ENCODE peak calls at places on chromosomes 5 and 9, in ten cellular contexts. One of them, this sample, is unnamed.
A peak's percentile ranks its signal among the peaks of the same experiment; 100 is the strongest.

GRCh38 chr9:36320457-36320856 is 62.2 kb upstream of the GNE start:
- DNase-seq in mammary epithelial cell: peak; percentile 76
- DNase-seq in A549: peak; percentile 83
- DNase-seq in H9: no peak
- DNase-seq in brain microvascular endothelial cell: no peak
- DNase-seq in right lobe of liver: no peak
- DNase-seq in CD8-positive, alpha-beta T cell: no peak
- DNase-seq in esophagus squamous epithelium: no peak
- DNase-seq in fibroblast of lung: no peak
- DNase-seq in heart left ventricle: no peak
- DNase-seq in this sample: no peak

GRCh38 chr5:66410056-66410455 is 186.1 kb upstream of the MAST4 start:
- DNase-seq in fibroblast of lung: no peak
- DNase-seq in heart left ventricle: no peak
- DNase-seq in H9: no peak
- DNase-seq in brain microvascular endothelial cell: no peak
- DNase-seq in right lobe of liver: no peak
- DNase-seq in A549: no peak
- DNase-seq in mammary epithelial cell: no peak
- DNase-seq in CD8-positive, alpha-beta T cell: no peak
- DNase-seq in esophagus squamous epithelium: no peak
- DNase-seq in this sample: no peak

GRCh38 chr9:128523199-128523925 is 18.8 kb downstream of the GLE1 start:
- DNase-seq in brain microvascular endothelial cell: peak; percentile 32
- DNase-seq in heart left ventricle: no peak
- DNase-seq in CD8-positive, alpha-beta T cell: no peak
- DNase-seq in H9: peak; percentile 34
- DNase-seq in A549: no peak
- DNase-seq in mammary epithelial cell: no peak
- DNase-seq in esophagus squamous epithelium: no peak
- DNase-seq in right lobe of liver: peak; percentile 86
- DNase-seq in fibroblast of lung: peak; percentile 65
- DNase-seq in this sample: no peak

GRCh38 chr5:139148306-139148705 is 49.9 kb downstream of the SIL1 start:
- DNase-seq in CD8-positive, alpha-beta T cell: no peak
- DNase-seq in H9: no peak
- DNase-seq in right lobe of liver: no peak
- DNase-seq in heart left ventricle: no peak
- DNase-seq in fibroblast of lung: no peak
- DNase-seq in esophagus squamous epithelium: no peak
- DNase-seq in mammary epithelial cell: peak; percentile 68
- DNase-seq in brain microvascular endothelial cell: no peak
- DNase-seq in A549: no peak
- DNase-seq in this sample: no peak

GRCh38 chr5:108974594-108974993 is 226.9 kb downstream of the FER start:
- DNase-seq in H9: no peak
- DNase-seq in brain microvascular endothelial cell: no peak
- DNase-seq in CD8-positive, alpha-beta T cell: no peak
- DNase-seq in A549: no peak
- DNase-seq in right lobe of liver: no peak
- DNase-seq in fibroblast of lung: no peak
- DNase-seq in heart left ventricle: no peak
- DNase-seq in esophagus squamous epithelium: no peak
- DNase-seq in mammary epithelial cell: no peak
- DNase-seq in this sample: no peak

GRCh38 chr9:127347831-127348699 is 48.9 kb upstream of the SLC2A8 start:
- DNase-seq in mammary epithelial cell: peak; percentile 14
- DNase-seq in H9: no peak
- DNase-seq in heart left ventricle: no peak
- DNase-seq in CD8-positive, alpha-beta T cell: no peak
- DNase-seq in right lobe of liver: no peak
- DNase-seq in A549: peak; percentile 71
- DNase-seq in esophagus squamous epithelium: no peak
- DNase-seq in fibroblast of lung: peak; percentile 81
- DNase-seq in brain microvascular endothelial cell: peak; percentile 55
- DNase-seq in this sample: no peak

GRCh38 chr5:179870403-179870903 is 11.8 kb upstream of the MRNIP start:
- DNase-seq in heart left ventricle: no peak
- DNase-seq in H9: peak; percentile 81
- DNase-seq in esophagus squamous epithelium: no peak
- DNase-seq in right lobe of liver: peak; percentile 58
- DNase-seq in A549: peak; percentile 65
- DNase-seq in fibroblast of lung: peak; percentile 59
- DNase-seq in brain microvascular endothelial cell: peak; percentile 11
- DNase-seq in CD8-positive, alpha-beta T cell: no peak
- DNase-seq in mammary epithelial cell: no peak
- DNase-seq in this sample: no peak

GRCh38 chr9:137482094-137482781 is 23.1 kb upstream of the NSMF start:
- DNase-seq in mammary epithelial cell: peak; percentile 89
- DNase-seq in fibroblast of lung: peak; percentile 74
- DNase-seq in esophagus squamous epithelium: no peak
- DNase-seq in A549: peak; percentile 68
- DNase-seq in heart left ventricle: peak; percentile 56
- DNase-seq in brain microvascular endothelial cell: peak; percentile 67
- DNase-seq in H9: no peak
- DNase-seq in CD8-positive, alpha-beta T cell: peak; percentile 4
- DNase-seq in right lobe of liver: peak; percentile 81
- DNase-seq in this sample: no peak

GRCh38 chr9:341634-342421 is 127.2 kb downstream of the DOCK8 start:
- DNase-seq in right lobe of liver: no peak
- DNase-seq in esophagus squamous epithelium: no peak
- DNase-seq in brain microvascular endothelial cell: no peak
- DNase-seq in heart left ventricle: no peak
- DNase-seq in H9: no peak
- DNase-seq in A549: no peak
- DNase-seq in mammary epithelial cell: no peak
- DNase-seq in fibroblast of lung: no peak
- DNase-seq in CD8-positive, alpha-beta T cell: no peak
- DNase-seq in this sample: no peak

GRCh38 chr9:343773-344172 is 129.1 kb downstream of the DOCK8 start:
- DNase-seq in CD8-positive, alpha-beta T cell: no peak
- DNase-seq in H9: no peak
- DNase-seq in esophagus squamous epithelium: no peak
- DNase-seq in heart left ventricle: no peak
- DNase-seq in brain microvascular endothelial cell: no peak
- DNase-seq in mammary epithelial cell: peak; percentile 54
- DNase-seq in A549: no peak
- DNase-seq in right lobe of liver: no peak
- DNase-seq in fibroblast of lung: no peak
- DNase-seq in this sample: no peak

GRCh38 chr9:350354-350753 is 135.7 kb downstream of the DOCK8 start:
- DNase-seq in esophagus squamous epithelium: no peak
- DNase-seq in heart left ventricle: no peak
- DNase-seq in H9: no peak
- DNase-seq in A549: no peak
- DNase-seq in mammary epithelial cell: no peak
- DNase-seq in brain microvascular endothelial cell: no peak
- DNase-seq in fibroblast of lung: no peak
- DNase-seq in CD8-positive, alpha-beta T cell: no peak
- DNase-seq in right lobe of liver: no peak
- DNase-seq in this sample: no peak

GRCh38 chr9:347667-348292 is 133.1 kb downstream of the DOCK8 start:
- DNase-seq in H9: no peak
- DNase-seq in heart left ventricle: no peak
- DNase-seq in fibroblast of lung: peak; percentile 30
- DNase-seq in esophagus squamous epithelium: no peak
- DNase-seq in CD8-positive, alpha-beta T cell: no peak
- DNase-seq in A549: peak; percentile 54
- DNase-seq in right lobe of liver: no peak
- DNase-seq in mammary epithelial cell: peak; percentile 51
- DNase-seq in brain microvascular endothelial cell: no peak
- DNase-seq in this sample: no peak

DNA sequence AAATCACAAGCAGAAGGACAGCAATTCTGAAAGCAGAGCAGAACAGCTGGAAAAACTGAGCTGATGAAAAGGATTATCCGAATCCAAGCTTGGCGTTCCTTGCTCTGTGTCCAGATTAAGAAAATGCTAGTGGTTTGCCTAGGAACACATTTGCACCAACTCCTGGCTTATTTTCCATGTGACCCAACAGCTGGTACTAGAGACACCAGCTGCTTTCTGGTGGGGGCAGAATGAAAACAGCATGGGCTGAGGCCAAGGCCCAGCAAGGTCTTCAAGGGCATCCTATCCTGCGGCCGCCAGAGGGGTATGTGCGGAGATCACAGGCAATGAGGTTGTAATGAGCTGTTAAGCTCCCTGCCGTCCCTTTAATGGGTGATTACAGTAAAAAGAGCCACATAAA is 131.4 kb downstream of the DOCK8 start:
- DNase-seq in mammary epithelial cell: no peak
- DNase-seq in esophagus squamous epithelium: no peak
- DNase-seq in right lobe of liver: no peak
- DNase-seq in H9: peak; percentile 32
- DNase-seq in fibroblast of lung: no peak
- DNase-seq in brain microvascular endothelial cell: no peak
- DNase-seq in A549: no peak
- DNase-seq in heart left ventricle: no peak
- DNase-seq in CD8-positive, alpha-beta T cell: no peak
- DNase-seq in this sample: no peak
- H3K27ac ChIP-seq in mammary epithelial cell: no peak overlapping the region
- H3K27ac ChIP-seq in esophagus squamous epithelium: no peak overlapping the region
- H3K27ac ChIP-seq in right lobe of liver: no peak overlapping the region
- H3K27ac ChIP-seq in H9: no peak overlapping the region
- H3K27ac ChIP-seq in fibroblast of lung: no peak overlapping the region
- H3K27ac ChIP-seq in brain microvascular endothelial cell: no peak overlapping the region
- H3K27ac ChIP-seq in A549: no peak overlapping the region
- H3K27ac ChIP-seq in heart left ventricle: no peak overlapping the region
- H3K27ac ChIP-seq in CD8-positive, alpha-beta T cell: no peak overlapping the region
- H3K27ac ChIP-seq in this sample: no peak overlapping the region

GRCh38 chr9:68950689-68951088 is 63.2 kb downstream of the PRKACG start:
- DNase-seq in mammary epithelial cell: no peak
- DNase-seq in fibroblast of lung: no peak
- DNase-seq in right lobe of liver: no peak
- DNase-seq in CD8-positive, alpha-beta T cell: no peak
- DNase-seq in brain microvascular endothelial cell: no peak
- DNase-seq in esophagus squamous epithelium: no peak
- DNase-seq in A549: no peak
- DNase-seq in heart left ventricle: no peak
- DNase-seq in H9: no peak
- DNase-seq in this sample: no peak
- H3K27ac ChIP-seq in mammary epithelial cell: no peak overlapping the region
- H3K27ac ChIP-seq in fibroblast of lung: no peak overlapping the region
- H3K27ac ChIP-seq in right lobe of liver: no peak overlapping the region
- H3K27ac ChIP-seq in CD8-positive, alpha-beta T cell: no peak overlapping the region
- H3K27ac ChIP-seq in brain microvascular endothelial cell: no peak overlapping the region
- H3K27ac ChIP-seq in esophagus squamous epithelium: no peak overlapping the region
- H3K27ac ChIP-seq in A549: no peak overlapping the region
- H3K27ac ChIP-seq in heart left ventricle: no peak overlapping the region
- H3K27ac ChIP-seq in H9: no peak overlapping the region
- H3K27ac ChIP-seq in this sample: no peak overlapping the region

GRCh38 chr9:121286688-121286972 is 18.7 kb downstream of the GSN start:
- DNase-seq in heart left ventricle: no peak
- DNase-seq in brain microvascular endothelial cell: no peak
- DNase-seq in fibroblast of lung: no peak
- DNase-seq in CD8-positive, alpha-beta T cell: no peak
- DNase-seq in right lobe of liver: no peak
- DNase-seq in esophagus squamous epithelium: no peak
- DNase-seq in H9: no peak
- DNase-seq in mammary epithelial cell: no peak
- DNase-seq in A549: no peak
- DNase-seq in this sample: no peak
- H3K27ac ChIP-seq in heart left ventricle: peak overlapping the region; percentile 96
- H3K27ac ChIP-seq in brain microvascular endothelial cell: peak overlapping the region; percentile 97
- H3K27ac ChIP-seq in fibroblast of lung: peak overlapping the region; percentile 91
- H3K27ac ChIP-seq in CD8-positive, alpha-beta T cell: no peak overlapping the region
- H3K27ac ChIP-seq in right lobe of liver: peak overlapping the region; percentile 68
- H3K27ac ChIP-seq in esophagus squamous epithelium: peak overlapping the region; percentile 95
- H3K27ac ChIP-seq in H9: no peak overlapping the region
- H3K27ac ChIP-seq in mammary epithelial cell: peak overlapping the region; percentile 100
- H3K27ac ChIP-seq in A549: peak overlapping the region; percentile 92
- H3K27ac ChIP-seq in this sample: peak overlapping the region; percentile 98

DNA sequence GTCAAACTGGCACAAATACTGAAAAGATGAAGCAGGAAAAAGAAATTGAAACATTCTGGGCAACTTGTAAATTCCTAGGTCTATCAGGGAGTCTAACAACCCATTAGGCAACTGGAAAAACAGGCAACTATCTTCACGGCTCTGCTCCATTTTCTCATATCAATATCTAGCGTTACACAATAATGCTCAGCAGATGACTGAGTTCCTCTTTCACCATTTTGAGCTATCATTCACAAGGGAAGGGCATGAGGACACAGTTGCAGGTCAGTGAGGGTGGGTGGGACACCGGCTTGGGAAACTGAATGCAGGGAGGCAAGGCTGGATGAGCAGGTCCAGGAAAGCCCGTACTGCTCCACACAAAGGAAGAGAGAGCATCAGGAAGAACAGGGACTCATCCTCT is 67.0 kb downstream of the FRMD3 start:
- DNase-seq in CD8-positive, alpha-beta T cell: no peak
- DNase-seq in heart left ventricle: no peak
- DNase-seq in fibroblast of lung: no peak
- DNase-seq in brain microvascular endothelial cell: no peak
- DNase-seq in mammary epithelial cell: no peak
- DNase-seq in H9: no peak
- DNase-seq in esophagus squamous epithelium: no peak
- DNase-seq in right lobe of liver: no peak
- DNase-seq in A549: no peak
- DNase-seq in this sample: no peak
- H3K27ac ChIP-seq in CD8-positive, alpha-beta T cell: no peak overlapping the region
- H3K27ac ChIP-seq in heart left ventricle: peak overlapping the region; percentile 88
- H3K27ac ChIP-seq in fibroblast of lung: no peak overlapping the region
- H3K27ac ChIP-seq in brain microvascular endothelial cell: no peak overlapping the region
- H3K27ac ChIP-seq in mammary epithelial cell: no peak overlapping the region
- H3K27ac ChIP-seq in H9: no peak overlapping the region
- H3K27ac ChIP-seq in esophagus squamous epithelium: no peak overlapping the region
- H3K27ac ChIP-seq in right lobe of liver: no peak overlapping the region
- H3K27ac ChIP-seq in A549: peak overlapping the region; percentile 63
- H3K27ac ChIP-seq in this sample: no peak overlapping the region

GRCh38 chr5:143418140-143418866 is 14.8 kb upstream of the NR3C1 start:
- DNase-seq in mammary epithelial cell: no peak
- DNase-seq in CD8-positive, alpha-beta T cell: no peak
- DNase-seq in brain microvascular endothelial cell: no peak
- DNase-seq in esophagus squamous epithelium: no peak
- DNase-seq in fibroblast of lung: no peak
- DNase-seq in H9: no peak
- DNase-seq in heart left ventricle: no peak
- DNase-seq in A549: no peak
- DNase-seq in right lobe of liver: no peak
- DNase-seq in this sample: no peak
- H3K27ac ChIP-seq in mammary epithelial cell: no peak overlapping the region
- H3K27ac ChIP-seq in CD8-positive, alpha-beta T cell: no peak overlapping the region
- H3K27ac ChIP-seq in brain microvascular endothelial cell: no peak overlapping the region
- H3K27ac ChIP-seq in esophagus squamous epithelium: no peak overlapping the region
- H3K27ac ChIP-seq in fibroblast of lung: no peak overlapping the region
- H3K27ac ChIP-seq in H9: no peak overlapping the region
- H3K27ac ChIP-seq in heart left ventricle: no peak overlapping the region
- H3K27ac ChIP-seq in A549: peak overlapping the region; percentile 20
- H3K27ac ChIP-seq in right lobe of liver: peak overlapping the region; percentile 69
- H3K27ac ChIP-seq in this sample: no peak overlapping the region